ENCODE peak calls at places on chromosomes 5 and 9, in four cellular contexts. One of them, this sample, is unnamed. For H3K4me1, the result is how much of the 10 kb centered on the place peaks cover.

GRCh38 chr5:83711982-83712601 is 8.6 kb downstream of the HAPLN1 start:
- DNase-seq in astrocyte: no peak
- DNase-seq in tibial artery: peak
- DNase-seq in CD8-positive, alpha-beta memory T cell: no peak
- DNase-seq in this sample: no peak

GRCh38 chr9:13568851-13569618 is 289.5 kb upstream of the MPDZ start:
- DNase-seq in astrocyte: no peak
- DNase-seq in tibial artery: no peak
- DNase-seq in CD8-positive, alpha-beta memory T cell: no peak
- DNase-seq in this sample: no peak

GRCh38 chr5:33160871-33161270 is 279.9 kb upstream of the TARS1 start:
- DNase-seq in astrocyte: no peak
- DNase-seq in tibial artery: no peak
- DNase-seq in CD8-positive, alpha-beta memory T cell: no peak
- DNase-seq in this sample: no peak

GRCh38 chr9:92715488-92716231 is 45.7 kb upstream of the IPPK start:
- DNase-seq in astrocyte: peak
- DNase-seq in tibial artery: no peak
- DNase-seq in CD8-positive, alpha-beta memory T cell: no peak
- DNase-seq in this sample: peak

GRCh38 chr5:175493726-175494125 is 15.4 kb downstream of the SFXN1 start:
- DNase-seq in astrocyte: no peak
- DNase-seq in tibial artery: no peak
- DNase-seq in CD8-positive, alpha-beta memory T cell: no peak
- DNase-seq in this sample: no peak

GRCh38 chr5:14399054-14399657 is 182.4 kb upstream of the OTULINL start:
- DNase-seq in astrocyte: peak
- DNase-seq in tibial artery: no peak
- DNase-seq in CD8-positive, alpha-beta memory T cell: peak
- DNase-seq in this sample: no peak

GRCh38 chr9:88418025-88418424 is 29.8 kb downstream of the SPIN1 start:
- DNase-seq in astrocyte: peak
- DNase-seq in tibial artery: no peak
- DNase-seq in CD8-positive, alpha-beta memory T cell: no peak
- DNase-seq in this sample: no peak

GRCh38 chr5:68225911-68226563 is 10.5 kb downstream of the PIK3R1 start:
- DNase-seq in astrocyte: no peak
- DNase-seq in tibial artery: no peak
- DNase-seq in CD8-positive, alpha-beta memory T cell: no peak
- DNase-seq in this sample: no peak

GRCh38 chr9:98175762-98176161 is 16.7 kb downstream of the CORO2A start:
- DNase-seq in astrocyte: no peak
- DNase-seq in tibial artery: no peak
- DNase-seq in CD8-positive, alpha-beta memory T cell: no peak
- DNase-seq in this sample: no peak

GRCh38 chr5:91144491-91145232 is 238.5 kb downstream of the ARRDC3 start:
- DNase-seq in astrocyte: no peak
- DNase-seq in tibial artery: no peak
- DNase-seq in CD8-positive, alpha-beta memory T cell: no peak
- DNase-seq in this sample: no peak

GRCh38 chr5:43123887-43124286 is 3.2 kb downstream of the ZNF131 start:
- DNase-seq in astrocyte: no peak
- DNase-seq in tibial artery: no peak
- DNase-seq in CD8-positive, alpha-beta memory T cell: no peak
- DNase-seq in this sample: no peak

GRCh38 chr9:116953271-116953670 is 266.2 kb downstream of the TRIM32 start:
- DNase-seq in astrocyte: no peak
- DNase-seq in tibial artery: no peak
- DNase-seq in CD8-positive, alpha-beta memory T cell: no peak
- DNase-seq in this sample: no peak

GRCh38 chr9:134418354-134418753 is 92.1 kb downstream of the RXRA start:
- DNase-seq in astrocyte: no peak
- DNase-seq in tibial artery: no peak
- DNase-seq in CD8-positive, alpha-beta memory T cell: no peak
- DNase-seq in this sample: no peak

GRCh38 chr9:134420281-134420835 is 94.1 kb downstream of the RXRA start:
- DNase-seq in astrocyte: no peak
- DNase-seq in tibial artery: no peak
- DNase-seq in CD8-positive, alpha-beta memory T cell: no peak
- DNase-seq in this sample: no peak

GRCh38 chr9:134420974-134421432 is 94.7 kb downstream of the RXRA start:
- DNase-seq in astrocyte: no peak
- DNase-seq in tibial artery: no peak
- DNase-seq in CD8-positive, alpha-beta memory T cell: no peak
- DNase-seq in this sample: no peak

GRCh38 chr9:134418986-134419683 is 92.9 kb downstream of the RXRA start:
- DNase-seq in astrocyte: no peak
- DNase-seq in tibial artery: no peak
- DNase-seq in CD8-positive, alpha-beta memory T cell: no peak
- DNase-seq in this sample: no peak

DNA sequence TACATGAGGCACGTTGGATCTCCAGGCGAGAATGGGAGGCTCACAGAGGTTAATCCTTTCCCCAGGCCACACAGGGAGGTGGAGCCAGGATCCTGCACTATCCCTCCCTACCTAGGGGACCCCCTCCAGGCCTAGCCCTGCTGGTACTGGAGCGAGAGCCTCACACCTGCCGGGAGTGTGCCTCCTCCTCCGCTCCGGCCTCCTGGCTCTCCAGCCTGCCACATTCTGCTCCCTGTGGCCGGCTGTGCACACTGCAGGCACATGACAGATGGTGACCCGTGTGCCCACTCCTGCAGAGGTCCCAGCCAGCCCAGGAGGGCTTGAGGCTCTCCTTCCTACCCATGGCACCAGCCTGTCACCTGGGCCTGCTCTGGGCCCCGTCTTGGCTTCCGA is 93.4 kb downstream of the RXRA start:
- DNase-seq in astrocyte: no peak
- DNase-seq in tibial artery: no peak
- DNase-seq in CD8-positive, alpha-beta memory T cell: no peak
- DNase-seq in this sample: no peak
- H3K4me1 ChIP-seq in astrocyte: under half
- H3K4me1 ChIP-seq in tibial artery: under half
- H3K4me1 ChIP-seq in CD8-positive, alpha-beta memory T cell: under half
- H3K4me1 ChIP-seq in this sample: under half

GRCh38 chr5:176536902-176537607 is at the start of gene RNF44:
- DNase-seq in astrocyte: peak
- DNase-seq in tibial artery: peak
- DNase-seq in CD8-positive, alpha-beta memory T cell: peak
- DNase-seq in this sample: peak

GRCh38 chr5:176535101-176535654 is 2.0 kb downstream of the RNF44 start:
- DNase-seq in astrocyte: no peak
- DNase-seq in tibial artery: no peak
- DNase-seq in CD8-positive, alpha-beta memory T cell: peak
- DNase-seq in this sample: peak

GRCh38 chr5:176534640-176535039 is 2.6 kb downstream of the RNF44 start:
- DNase-seq in astrocyte: no peak
- DNase-seq in tibial artery: no peak
- DNase-seq in CD8-positive, alpha-beta memory T cell: no peak
- DNase-seq in this sample: no peak

GRCh38 chr5:176536132-176536901 is 885 bp downstream of the RNF44 start:
- DNase-seq in astrocyte: peak
- DNase-seq in tibial artery: peak
- DNase-seq in CD8-positive, alpha-beta memory T cell: peak
- DNase-seq in this sample: no peak

GRCh38 chr5:176535655-176536131 is 1.5 kb downstream of the RNF44 start:
- DNase-seq in astrocyte: no peak
- DNase-seq in tibial artery: no peak
- DNase-seq in CD8-positive, alpha-beta memory T cell: no peak
- DNase-seq in this sample: no peak
- H3K4me1 ChIP-seq in astrocyte: under half
- H3K4me1 ChIP-seq in tibial artery: under half
- H3K4me1 ChIP-seq in CD8-positive, alpha-beta memory T cell: half or more
- H3K4me1 ChIP-seq in this sample: under half

GRCh38 chr9:36142510-36143161 is 6.1 kb downstream of the GLIPR2 start:
- DNase-seq in astrocyte: no peak
- DNase-seq in tibial artery: no peak
- DNase-seq in CD8-positive, alpha-beta memory T cell: no peak
- DNase-seq in this sample: no peak
- H3K4me1 ChIP-seq in astrocyte: under half
- H3K4me1 ChIP-seq in tibial artery: half or more
- H3K4me1 ChIP-seq in CD8-positive, alpha-beta memory T cell: half or more
- H3K4me1 ChIP-seq in this sample: under half

DNA sequence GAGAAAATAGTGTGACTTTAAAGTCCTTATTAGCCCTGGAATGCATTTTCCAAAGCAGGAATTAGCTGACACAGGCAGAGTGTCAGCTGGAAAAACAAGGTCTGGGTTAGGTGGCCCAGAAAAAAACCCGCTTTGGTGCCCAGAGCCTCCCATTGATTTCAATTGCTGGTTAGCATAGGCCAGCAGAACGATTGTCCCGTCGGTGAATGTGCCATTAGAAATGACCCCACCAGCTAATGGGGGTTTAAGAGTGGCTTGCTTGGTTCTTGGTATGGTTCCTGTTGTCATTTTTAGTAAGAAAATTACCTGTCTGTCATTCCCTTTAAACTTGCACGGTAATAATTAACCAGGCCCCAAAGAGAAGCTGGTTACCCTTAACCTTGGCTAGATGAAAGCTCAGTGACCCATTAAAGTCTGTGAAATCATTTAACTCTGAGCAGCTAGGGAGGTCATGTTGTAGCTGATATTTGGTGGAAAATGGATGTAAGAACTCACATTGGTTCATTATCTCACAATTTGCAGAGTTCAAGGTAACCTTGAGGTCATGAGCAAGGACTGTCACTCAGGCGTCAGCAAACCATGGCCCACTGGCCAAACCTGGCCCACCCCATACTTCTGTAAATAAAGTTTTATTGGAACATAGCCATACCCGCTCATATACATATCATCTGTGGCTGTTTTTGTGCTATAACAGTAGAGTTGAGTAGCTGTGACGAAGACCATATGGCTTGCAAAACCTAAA is 61.8 kb upstream of the CPEB4 start:
- DNase-seq in astrocyte: no peak
- DNase-seq in tibial artery: no peak
- DNase-seq in CD8-positive, alpha-beta memory T cell: no peak
- DNase-seq in this sample: no peak
- H3K4me1 ChIP-seq in astrocyte: under half
- H3K4me1 ChIP-seq in tibial artery: under half
- H3K4me1 ChIP-seq in CD8-positive, alpha-beta memory T cell: under half
- H3K4me1 ChIP-seq in this sample: under half